ENCODE peak calls at places on chromosomes 3 and 15, in ten cellular contexts. W is astrocyte of the spinal cord; X is astrocyte; P is naive thymus-derived CD4-positive, alpha-beta T cell; Y is activated naive CD4-positive, alpha-beta T cell treated with anti-CD3 and anti-CD28 coated beads, Interleukin-2, amount 10 ng/mL, durations not matched to agents 7 days and 5 days; E is aorta; F is H9; C is KBM-7; O is foreskin fibroblast; G is GM12891. R is an unnamed sample.

GRCh38 chr15:78065284-78065872 is 12.1 kb downstream of the TBC1D2B start:
- DNase-seq in W (peak), X (peak), P (no peak), Y (no peak), E (no peak), F (no peak), C (peak), O (peak), G (no peak), R (peak)

GRCh38 chr3:9279959-9280358 is 30.5 kb upstream of the SRGAP3 start:
- DNase-seq in W (peak), X (peak), P (no peak), Y (no peak), E (no peak), F (no peak), C (no peak), O (no peak), G (no peak), R (peak)

GRCh38 chr15:88467935-88468528 is 524 bp downstream of the MRPS11 start:
- DNase-seq in W (peak), X (no peak), P (no peak), Y (peak), E (no peak), F (no peak), C (peak), O (no peak), G (no peak), R (no peak)

GRCh38 chr3:146308222-146308621 is 57.3 kb upstream of the PLSCR4 start:
- DNase-seq in W (peak), X (peak), P (no peak), Y (no peak), E (no peak), F (no peak), C (no peak), O (peak), G (no peak), R (peak)

GRCh38 chr3:46558184-46559029 is 7.7 kb downstream of the LRRC2 start:
- DNase-seq in W (peak), X (peak), P (peak), Y (peak), E (peak), F (peak), C (peak), O (peak), G (peak), R (peak)

GRCh38 chr3:125374501-125374995 is 577 bp downstream of the ZNF148 start:
- DNase-seq in W (peak), X (peak), P (no peak), Y (peak), E (peak), F (peak), C (peak), O (no peak), G (peak), R (peak)

GRCh38 chr3:38253704-38254103 is 11.9 kb upstream of the SLC22A13 start:
- DNase-seq in W (no peak), X (no peak), P (no peak), Y (no peak), E (no peak), F (no peak), C (no peak), O (no peak), G (no peak), R (no peak)

GRCh38 chr3:141336672-141337522 is 31.4 kb upstream of the ZBTB38 start:
- DNase-seq in W (peak), X (peak), P (no peak), Y (no peak), E (no peak), F (no peak), C (no peak), O (peak), G (peak), R (peak)

GRCh38 chr3:172913911-172914730 is 163.6 kb downstream of the ECT2 start:
- DNase-seq in W (no peak), X (peak), P (no peak), Y (no peak), E (no peak), F (no peak), C (no peak), O (no peak), G (no peak), R (no peak)

GRCh38 chr3:186068243-186068552 is 40.7 kb downstream of the ETV5 start:
- DNase-seq in W (no peak), X (no peak), P (no peak), Y (no peak), E (no peak), F (no peak), C (no peak), O (no peak), G (no peak), R (no peak)

GRCh38 chr15:33068007-33068441 is 126.5 kb downstream of the FMN1 start:
- DNase-seq in W (peak), X (no peak), P (no peak), Y (no peak), E (no peak), F (peak), C (peak), O (peak), G (no peak), R (no peak)

GRCh38 chr15:39538936-39539335 is 41.9 kb upstream of the THBS1 start:
- DNase-seq in W (no peak), X (peak), P (no peak), Y (no peak), E (no peak), F (no peak), C (no peak), O (no peak), G (no peak), R (no peak)

GRCh38 chr3:194278186-194278845 is 72.8 kb downstream of the CPN2 start:
- DNase-seq in W (no peak), X (no peak), P (no peak), Y (peak), E (peak), F (peak), C (no peak), O (no peak), G (no peak), R (no peak)

GRCh38 chr3:177106184-177106583 is 91.1 kb downstream of the TBL1XR1 start:
- DNase-seq in W (no peak), X (no peak), P (no peak), Y (no peak), E (no peak), F (no peak), C (no peak), O (no peak), G (no peak), R (no peak)

GRCh38 chr15:50218291-50218690 is 36.3 kb downstream of the SLC27A2 start:
- DNase-seq in W (no peak), X (no peak), P (no peak), Y (no peak), E (no peak), F (no peak), C (no peak), O (no peak), G (no peak), R (no peak)

GRCh38 chr15:80778964-80779657 is at the start of gene CEMIP:
- DNase-seq in W (peak), X (peak), P (no peak), Y (peak), E (peak), F (peak), C (peak), O (peak), G (peak), R (peak)

GRCh38 chr3:195906865-195907729 is 1.3 kb downstream of the TNK2 start:
- DNase-seq in W (no peak), X (no peak), P (peak), Y (peak), E (peak), F (no peak), C (peak), O (no peak), G (no peak), R (no peak)

GRCh38 chr3:40035177-40035576 is 225.8 kb downstream of the MYRIP start:
- DNase-seq in W (peak), X (peak), P (no peak), Y (no peak), E (no peak), F (no peak), C (no peak), O (peak), G (no peak), R (no peak)

GRCh38 chr3:46566040-46566631 is at the start of gene LRRC2:
- DNase-seq in W (peak), X (peak), P (peak), Y (peak), E (no peak), F (peak), C (no peak), O (peak), G (peak), R (no peak)

GRCh38 chr3:128404276-128405062 is 62.2 kb downstream of the DNAJB8 start:
- DNase-seq in W (no peak), X (no peak), P (no peak), Y (no peak), E (no peak), F (no peak), C (no peak), O (no peak), G (no peak), R (no peak)

GRCh38 chr3:33758874-33759273 is 39.6 kb upstream of the PDCD6IP start:
- DNase-seq in W (peak), X (peak), P (no peak), Y (no peak), E (no peak), F (no peak), C (no peak), O (peak), G (no peak), R (peak)

GRCh38 chr3:146865175-146865755 is 260.1 kb upstream of the PLSCR5 start:
- DNase-seq in W (no peak), X (no peak), P (no peak), Y (no peak), E (no peak), F (no peak), C (no peak), O (no peak), G (no peak), R (no peak)

GRCh38 chr3:23389089-23389488 is 186.0 kb downstream of the UBE2E2 start:
- DNase-seq in W (no peak), X (no peak), P (no peak), Y (no peak), E (no peak), F (peak), C (no peak), O (no peak), G (no peak), R (no peak)

GRCh38 chr15:83845230-83845629 is 191.3 kb downstream of the ADAMTSL3 start:
- DNase-seq in W (peak), X (peak), P (no peak), Y (no peak), E (no peak), F (no peak), C (no peak), O (peak), G (no peak), R (no peak)

GRCh38 chr3:10875914-10876313 is 59.9 kb downstream of the SLC6A11 start:
- DNase-seq in W (no peak), X (no peak), P (no peak), Y (no peak), E (no peak), F (no peak), C (no peak), O (no peak), G (no peak), R (no peak)

GRCh38 chr15:60523056-60523455 is 44.1 kb upstream of the ICE2 start:
- DNase-seq in W (peak), X (peak), P (no peak), Y (no peak), E (no peak), F (no peak), C (no peak), O (peak), G (no peak), R (peak)

GRCh38 chr15:92801412-92801773 is 98.7 kb upstream of the CHD2 start:
- DNase-seq in W (peak), X (peak), P (no peak), Y (no peak), E (no peak), F (no peak), C (no peak), O (no peak), G (no peak), R (peak)

GRCh38 chr3:147130461-147130860 is 275.9 kb downstream of the ZIC4 start:
- DNase-seq in W (peak), X (peak), P (no peak), Y (no peak), E (no peak), F (no peak), C (no peak), O (peak), G (no peak), R (peak)